ENCODE peak calls at places on chromosomes 6 and 20, in four cellular contexts. One of them, this sample, is unnamed.

GRCh38 chr6:133359256-133359655 is 118.1 kb downstream of the EYA4 start:
- DNase-seq in MM.1S: no peak
- DNase-seq in NCI-H2107: no peak
- DNase-seq in substantia nigra: no peak
- DNase-seq in this sample: no peak

GRCh38 chr20:37681384-37681977 is 12.3 kb upstream of the CTNNBL1 start:
- DNase-seq in MM.1S: no peak
- DNase-seq in NCI-H2107: no peak
- DNase-seq in substantia nigra: no peak
- DNase-seq in this sample: peak; percentile 17

GRCh38 chr20:13060327-13060726 is 51.6 kb downstream of the SPTLC3 start:
- DNase-seq in MM.1S: no peak
- DNase-seq in NCI-H2107: no peak
- DNase-seq in substantia nigra: no peak
- DNase-seq in this sample: no peak

GRCh38 chr6:103870970-103871369 is 988.7 kb downstream of the HACE1 start:
- DNase-seq in MM.1S: no peak
- DNase-seq in NCI-H2107: no peak
- DNase-seq in substantia nigra: no peak
- DNase-seq in this sample: no peak

GRCh38 chr20:568097-568864 is 24.7 kb upstream of the CSNK2A1 start:
- DNase-seq in MM.1S: no peak
- DNase-seq in NCI-H2107: no peak
- DNase-seq in substantia nigra: no peak
- DNase-seq in this sample: no peak

GRCh38 chr6:21240709-21241108 is 352.8 kb upstream of the SOX4 start:
- DNase-seq in MM.1S: no peak
- DNase-seq in NCI-H2107: no peak
- DNase-seq in substantia nigra: no peak
- DNase-seq in this sample: no peak

GRCh38 chr6:109446072-109446471 is 5.5 kb downstream of the SMPD2 start:
- DNase-seq in MM.1S: no peak
- DNase-seq in NCI-H2107: no peak
- DNase-seq in substantia nigra: no peak
- DNase-seq in this sample: no peak

GRCh38 chr6:5095236-5095635 is 10.1 kb downstream of the PPP1R3G start:
- DNase-seq in MM.1S: peak; percentile 44
- DNase-seq in NCI-H2107: no peak
- DNase-seq in substantia nigra: no peak
- DNase-seq in this sample: no peak

GRCh38 chr20:37096415-37097039 is 730 bp upstream of the RBL1 start:
- DNase-seq in MM.1S: peak; percentile 9
- DNase-seq in NCI-H2107: no peak
- DNase-seq in substantia nigra: no peak
- DNase-seq in this sample: no peak

GRCh38 chr6:35810831-35811698 is 5.9 kb downstream of the LHFPL5 start:
- DNase-seq in MM.1S: no peak
- DNase-seq in NCI-H2107: no peak
- DNase-seq in substantia nigra: no peak
- DNase-seq in this sample: no peak

GRCh38 chr6:145428656-145429173 is 306.6 kb downstream of the EPM2A start:
- DNase-seq in MM.1S: no peak
- DNase-seq in NCI-H2107: no peak
- DNase-seq in substantia nigra: no peak
- DNase-seq in this sample: no peak

GRCh38 chr6:17088091-17088611 is 13.7 kb upstream of the STMND1 start:
- DNase-seq in MM.1S: no peak
- DNase-seq in NCI-H2107: no peak
- DNase-seq in substantia nigra: no peak
- DNase-seq in this sample: no peak

GRCh38 chr20:44594730-44595129 is 12.4 kb downstream of the PKIG start:
- DNase-seq in MM.1S: no peak
- DNase-seq in NCI-H2107: no peak
- DNase-seq in substantia nigra: no peak
- DNase-seq in this sample: no peak

GRCh38 chr6:38525888-38526287 is 113.8 kb downstream of the BTBD9 start:
- DNase-seq in MM.1S: no peak
- DNase-seq in NCI-H2107: no peak
- DNase-seq in substantia nigra: no peak
- DNase-seq in this sample: no peak

GRCh38 chr6:41021832-41022231 is 17.2 kb downstream of the UNC5CL start:
- DNase-seq in MM.1S: no peak
- DNase-seq in NCI-H2107: no peak
- DNase-seq in substantia nigra: no peak
- DNase-seq in this sample: peak; percentile 39

GRCh38 chr6:15474196-15474595 is 188.6 kb downstream of the DTNBP1 start:
- DNase-seq in MM.1S: no peak
- DNase-seq in NCI-H2107: no peak
- DNase-seq in substantia nigra: no peak
- DNase-seq in this sample: no peak

GRCh38 chr6:129645371-129646139 is 64.4 kb downstream of the ARHGAP18 start:
- DNase-seq in MM.1S: no peak
- DNase-seq in NCI-H2107: no peak
- DNase-seq in substantia nigra: no peak
- DNase-seq in this sample: no peak

GRCh38 chr20:43543138-43543537 is 15.7 kb upstream of the SGK2 start:
- DNase-seq in MM.1S: peak; percentile 58
- DNase-seq in NCI-H2107: no peak
- DNase-seq in substantia nigra: no peak
- DNase-seq in this sample: no peak

GRCh38 chr6:56024931-56025330 is 149.5 kb upstream of the BMP5 start:
- DNase-seq in MM.1S: no peak
- DNase-seq in NCI-H2107: no peak
- DNase-seq in substantia nigra: no peak
- DNase-seq in this sample: no peak

GRCh38 chr20:49534314-49534713 is 33.6 kb downstream of the PTGIS start:
- DNase-seq in MM.1S: peak; percentile 41
- DNase-seq in NCI-H2107: peak; percentile 51
- DNase-seq in substantia nigra: peak; percentile 13
- DNase-seq in this sample: peak; percentile 79

GRCh38 chr20:38779247-38780097 is 26.0 kb upstream of the PPP1R16B start:
- DNase-seq in MM.1S: no peak
- DNase-seq in NCI-H2107: no peak
- DNase-seq in substantia nigra: no peak
- DNase-seq in this sample: no peak

GRCh38 chr6:842141-842540 is 149.2 kb upstream of the EXOC2 start:
- DNase-seq in MM.1S: no peak
- DNase-seq in NCI-H2107: no peak
- DNase-seq in substantia nigra: no peak
- DNase-seq in this sample: no peak

This sample was measured in SK-N-SH.